ENCODE peak calls at places on chromosomes 12 and 14, in five cellular contexts. W is nephron progenitor cell; S is activated CD8-positive, alpha-beta T cell treated with anti-CD3 and anti-CD28 coated beads for 36 hours; B is IMR-90; T is EH. K is an unnamed sample.
A peak's percentile ranks its signal among the peaks of the same experiment; 100 is the strongest.

GRCh38 chr12:88153959-88154358 is 11.9 kb downstream of the TMTC3 start:
- DNase-seq in S (no peak), T (peak; percentile 61), W (no peak), B (peak; percentile 70), K (peak; percentile 19)

GRCh38 chr14:96117101-96117897 is 78.1 kb downstream of the C14orf132 start:
- DNase-seq in S (no peak), B (peak; percentile 54), W (no peak), T (peak; percentile 27), K (peak; percentile 45)

GRCh38 chr12:47097276-47097896 is 17.6 kb upstream of the AMIGO2 start:
- DNase-seq in S (no peak), T (peak; percentile 79), B (peak; percentile 62), W (no peak), K (peak; percentile 29)

GRCh38 chr14:103552011-103552797 is 10.3 kb downstream of the BAG5 start:
- DNase-seq in W (no peak), B (peak; percentile 49), S (no peak), T (peak; percentile 80), K (peak; percentile 67)

GRCh38 chr12:108167974-108168373 is 38.9 kb downstream of the WSCD2 start:
- DNase-seq in B (no peak), W (no peak), S (no peak), T (no peak), K (no peak)

GRCh38 chr12:92597997-92598396 is 104.8 kb upstream of the PLEKHG7 start:
- DNase-seq in B (peak; percentile 91), T (peak; percentile 64), W (no peak), S (peak; percentile 36), K (peak; percentile 72)

GRCh38 chr14:74275265-74275841 is 27.4 kb downstream of the ABCD4 start:
- DNase-seq in T (peak; percentile 70), S (peak; percentile 19), W (no peak), B (peak; percentile 74), K (peak; percentile 65)

GRCh38 chr14:100604126-100604501 is 16.9 kb upstream of the BEGAIN start:
- DNase-seq in W (no peak), B (no peak), T (no peak), S (no peak), K (no peak)

GRCh38 chr12:75868501-75868900 is 163.1 kb downstream of the PHLDA1 start:
- DNase-seq in W (no peak), B (no peak), T (no peak), S (no peak), K (peak; percentile 64)

GRCh38 chr14:43360239-43360638 is 1146.8 kb downstream of the FSCB start:
- DNase-seq in B (no peak), S (no peak), T (no peak), W (no peak), K (no peak)

GRCh38 chr12:6376079-6376941 is 947 bp upstream of the SCNN1A start:
- DNase-seq in W (peak; percentile 47), B (peak; percentile 64), S (no peak), T (peak; percentile 71), K (peak; percentile 59)

GRCh38 chr12:92255741-92256140 is 110.1 kb upstream of the BTG1 start:
- DNase-seq in B (no peak), W (no peak), S (no peak), T (no peak), K (no peak)

GRCh38 chr12:90770861-90771260 is 184.1 kb downstream of the CCER1 start:
- DNase-seq in T (no peak), B (no peak), S (no peak), W (no peak), K (no peak)

GRCh38 chr14:60621386-60621785 is 27.9 kb downstream of the SIX1 start:
- DNase-seq in W (no peak), S (no peak), B (no peak), T (no peak), K (no peak)

GRCh38 chr12:112466011-112466422 is 47.3 kb downstream of the PTPN11 start:
- DNase-seq in W (no peak), B (no peak), T (no peak), S (no peak), K (no peak)

GRCh38 chr14:23154876-23155587 is 28.4 kb downstream of the SLC7A8 start:
- DNase-seq in W (no peak), B (peak; percentile 89), T (peak; percentile 89), S (no peak), K (peak; percentile 85)

GRCh38 chr14:61247935-61248334 is 33.2 kb downstream of the TMEM30B start:
- DNase-seq in T (peak; percentile 70), W (no peak), S (peak; percentile 7), B (peak; percentile 91), K (peak; percentile 97)

GRCh38 chr12:22533155-22533554 is 11.2 kb downstream of the C2CD5 start:
- DNase-seq in S (no peak), B (no peak), W (no peak), T (no peak), K (no peak)

GRCh38 chr12:88946377-88946997 is 366.2 kb upstream of the KITLG start:
- DNase-seq in W (no peak), S (no peak), B (peak; percentile 78), T (peak; percentile 93), K (peak; percentile 88)

K was measured in astrocyte.